ENCODE peak calls at places on chromosomes 4 and X, in ten cellular contexts. L, B, R, I, X, S, J, G, O and H are unnamed samples.

GRCh38 chr4:146495277-146495676 is 26.5 kb downstream of the SLC10A7 start:
- DNase-seq in L (no peak), B (peak), R (peak), I (peak), X (peak), S (no peak), J (no peak), G (no peak), O (no peak), H (no peak)

GRCh38 chr4:103264905-103265304 is 66.8 kb upstream of the CENPE start:
- DNase-seq in L (no peak), B (no peak), R (no peak), I (no peak), X (no peak), S (no peak), J (no peak), G (no peak), O (no peak), H (no peak)

GRCh38 chrX:132692066-132692465 is 203.2 kb upstream of the MBNL3 start:
- DNase-seq in L (peak), B (peak), R (peak), I (peak), X (no peak), S (no peak), J (no peak), G (peak), O (no peak), H (no peak)

GRCh38 chr4:1537410-1538095 is 131.3 kb upstream of the NKX1-1 start:
- DNase-seq in L (peak), B (no peak), R (no peak), I (no peak), X (no peak), S (peak), J (no peak), G (no peak), O (no peak), H (no peak)

GRCh38 chr4:163467371-163467770 is 6.2 kb downstream of the TKTL2 start:
- DNase-seq in L (no peak), B (peak), R (no peak), I (peak), X (no peak), S (no peak), J (no peak), G (no peak), O (no peak), H (no peak)

GRCh38 chr4:143921160-143921559 is 15.8 kb upstream of the GYPE start:
- DNase-seq in L (no peak), B (no peak), R (peak), I (no peak), X (no peak), S (no peak), J (no peak), G (no peak), O (no peak), H (no peak)

GRCh38 chr4:102760645-102761477 is at the start of gene MANBA:
- DNase-seq in L (peak), B (peak), R (peak), I (peak), X (peak), S (peak), J (peak), G (peak), O (peak), H (peak)

GRCh38 chr4:165537028-165537648 is 158.3 kb downstream of the CPE start:
- DNase-seq in L (no peak), B (peak), R (peak), I (peak), X (peak), S (no peak), J (no peak), G (no peak), O (peak), H (peak)

GRCh38 chr4:111399523-111400135 is 745.6 kb upstream of the FAM241A start:
- DNase-seq in L (no peak), B (no peak), R (no peak), I (peak), X (no peak), S (no peak), J (no peak), G (no peak), O (no peak), H (no peak)

GRCh38 chrX:29661290-29661689 is 554.1 kb upstream of the MAGEB2 start:
- DNase-seq in L (no peak), B (peak), R (peak), I (peak), X (peak), S (no peak), J (no peak), G (no peak), O (no peak), H (no peak)

GRCh38 chr4:52290468-52290867 is 239.4 kb downstream of the SPATA18 start:
- DNase-seq in L (peak), B (no peak), R (no peak), I (no peak), X (no peak), S (no peak), J (no peak), G (no peak), O (no peak), H (no peak)

GRCh38 chr4:183504930-183505555 is at the start of gene ING2:
- DNase-seq in L (no peak), B (peak), R (no peak), I (no peak), X (peak), S (no peak), J (no peak), G (no peak), O (peak), H (no peak)

GRCh38 chrX:41317487-41318208 is 16.3 kb upstream of the DDX3X start:
- DNase-seq in L (no peak), B (peak), R (peak), I (peak), X (no peak), S (no peak), J (no peak), G (no peak), O (no peak), H (no peak)

GRCh38 chr4:5199142-5199541 is 147.9 kb downstream of the STK32B start:
- DNase-seq in L (no peak), B (no peak), R (no peak), I (no peak), X (no peak), S (no peak), J (no peak), G (no peak), O (no peak), H (no peak)

GRCh38 chrX:97806238-97806637 is 922.5 kb downstream of the RPA4 start:
- DNase-seq in L (no peak), B (peak), R (no peak), I (peak), X (no peak), S (no peak), J (no peak), G (no peak), O (no peak), H (no peak)

GRCh38 chr4:152255437-152255836 is 280.5 kb downstream of the FBXW7 start:
- DNase-seq in L (peak), B (peak), R (peak), I (peak), X (no peak), S (no peak), J (peak), G (no peak), O (no peak), H (peak)

GRCh38 chr4:40918330-40918729 is 168.6 kb downstream of the NSUN7 start:
- DNase-seq in L (peak), B (peak), R (peak), I (peak), X (peak), S (peak), J (no peak), G (peak), O (no peak), H (no peak)

GRCh38 chr4:1192091-1192492 is 19.7 kb upstream of the SPON2 start:
- DNase-seq in L (peak), B (peak), R (peak), I (peak), X (peak), S (peak), J (no peak), G (peak), O (peak), H (no peak)

GRCh38 chrX:13126785-13127184 is 82.4 kb upstream of the FAM9C start:
- DNase-seq in L (no peak), B (no peak), R (peak), I (peak), X (no peak), S (no peak), J (no peak), G (no peak), O (peak), H (no peak)

GRCh38 chrX:44447214-44447613 is 95.4 kb downstream of the FUNDC1 start:
- DNase-seq in L (no peak), B (peak), R (no peak), I (no peak), X (no peak), S (no peak), J (no peak), G (no peak), O (no peak), H (no peak)

GRCh38 chrX:113906168-113906567 is 677.7 kb upstream of the HTR2C start:
- DNase-seq in L (no peak), B (no peak), R (peak), I (no peak), X (no peak), S (no peak), J (no peak), G (no peak), O (no peak), H (no peak)

GRCh38 chrX:25196221-25196620 is 180.5 kb upstream of the ARX start:
- DNase-seq in L (no peak), B (no peak), R (no peak), I (no peak), X (no peak), S (no peak), J (no peak), G (no peak), O (no peak), H (no peak)

GRCh38 chr4:105674011-105674410 is 34.5 kb downstream of the INTS12 start:
- DNase-seq in L (no peak), B (no peak), R (no peak), I (no peak), X (no peak), S (no peak), J (no peak), G (no peak), O (no peak), H (no peak)

GRCh38 chr4:163331629-163332360 is 601 bp downstream of the NPY1R start:
- DNase-seq in L (no peak), B (peak), R (peak), I (peak), X (peak), S (peak), J (no peak), G (no peak), O (no peak), H (no peak)

GRCh38 chrX:47497274-47497673 is 14.3 kb upstream of the ZNF41 start:
- DNase-seq in L (no peak), B (peak), R (peak), I (peak), X (no peak), S (no peak), J (no peak), G (no peak), O (peak), H (no peak)

GRCh38 chrX:109498434-109498833 is 16.5 kb upstream of the GUCY2F start:
- DNase-seq in L (no peak), B (no peak), R (no peak), I (no peak), X (no peak), S (no peak), J (no peak), G (no peak), O (no peak), H (no peak)
- H3K4me3 ChIP-seq in L (no peak), B (no peak), R (no peak), I (no peak), X (no peak), S (no peak), J (no peak), G (no peak), O (no peak), H (no peak)

GRCh38 chrX:153688534-153688899 is 791 bp downstream of the SLC6A8 start:
- DNase-seq in L (peak), B (no peak), R (no peak), I (no peak), X (no peak), S (no peak), J (no peak), G (no peak), O (no peak), H (no peak)
- H3K4me3 ChIP-seq in L (peak), B (peak), R (peak), I (no peak), X (peak), S (peak), J (no peak), G (peak), O (peak), H (no peak)

GRCh38 chr4:153541426-153542096 is 75.4 kb downstream of the TMEM131L start:
- DNase-seq in L (no peak), B (no peak), R (peak), I (peak), X (peak), S (no peak), J (no peak), G (no peak), O (no peak), H (peak)
- H3K4me3 ChIP-seq in L (no peak), B (no peak), R (no peak), I (no peak), X (no peak), S (no peak), J (no peak), G (no peak), O (no peak), H (no peak)

GRCh38 chr4:186189656-186190055 is 1.7 kb upstream of the CYP4V2 start:
- DNase-seq in L (no peak), B (no peak), R (no peak), I (no peak), X (no peak), S (no peak), J (no peak), G (no peak), O (no peak), H (no peak)
- H3K4me3 ChIP-seq in L (peak), B (no peak), R (no peak), I (no peak), X (no peak), S (no peak), J (no peak), G (no peak), O (no peak), H (peak)

GRCh38 chrX:28589048-28589447 is 1.8 kb downstream of the IL1RAPL1 start:
- DNase-seq in L (no peak), B (no peak), R (no peak), I (no peak), X (no peak), S (no peak), J (no peak), G (no peak), O (no peak), H (no peak)

GRCh38 chrX:28584025-28584424 is 3.2 kb upstream of the IL1RAPL1 start:
- DNase-seq in L (no peak), B (no peak), R (no peak), I (no peak), X (no peak), S (no peak), J (no peak), G (no peak), O (no peak), H (no peak)

GRCh38 chrX:28585767-28586166 is 1.5 kb upstream of the IL1RAPL1 start:
- DNase-seq in L (no peak), B (no peak), R (no peak), I (no peak), X (no peak), S (no peak), J (no peak), G (no peak), O (no peak), H (no peak)

GRCh38 chrX:28586891-28587635 is at the start of gene IL1RAPL1:
- DNase-seq in L (no peak), B (peak), R (peak), I (peak), X (no peak), S (no peak), J (no peak), G (no peak), O (no peak), H (peak)

GRCh38 chrX:28586291-28586690 is 955 bp upstream of the IL1RAPL1 start:
- DNase-seq in L (peak), B (peak), R (peak), I (no peak), X (no peak), S (no peak), J (no peak), G (no peak), O (no peak), H (no peak)
- H3K4me3 ChIP-seq in L (peak), B (peak), R (peak), I (no peak), X (no peak), S (peak), J (no peak), G (peak), O (no peak), H (no peak)

GRCh38 chrX:115233497-115234219 is at the start of gene LRCH2:
- DNase-seq in L (peak), B (no peak), R (peak), I (peak), X (peak), S (peak), J (no peak), G (no peak), O (no peak), H (no peak)
- H3K4me3 ChIP-seq in L (peak), B (no peak), R (peak), I (peak), X (peak), S (peak), J (no peak), G (peak), O (no peak), H (no peak)

DNA sequence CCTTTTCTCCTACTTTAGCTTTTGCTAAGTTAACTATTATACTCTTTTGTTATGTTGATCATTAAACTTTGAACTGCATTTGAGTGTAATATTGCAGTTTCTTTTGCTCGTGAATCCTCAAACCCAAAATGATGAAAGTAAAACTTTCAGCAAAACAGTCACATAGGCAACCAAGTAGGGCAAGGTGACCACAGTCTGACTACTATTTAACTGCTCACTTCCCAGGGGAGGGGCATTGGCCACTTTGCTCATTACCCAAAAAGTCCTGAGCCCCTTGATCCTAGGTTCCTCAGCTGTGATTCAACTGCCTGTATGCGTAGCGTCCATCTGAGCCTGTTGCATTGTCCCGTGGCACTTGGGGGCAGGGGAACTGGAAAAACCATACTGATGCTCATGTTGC is 17.0 kb downstream of the RBMX2 start:
- DNase-seq in L (no peak), B (no peak), R (no peak), I (no peak), X (no peak), S (no peak), J (no peak), G (no peak), O (no peak), H (no peak)
- H3K4me3 ChIP-seq in L (no peak), B (no peak), R (no peak), I (no peak), X (no peak), S (no peak), J (no peak), G (no peak), O (no peak), H (no peak)

GRCh38 chr4:167238226-167238625 is 3.9 kb upstream of the SPOCK3 start:
- DNase-seq in L (no peak), B (peak), R (no peak), I (no peak), X (no peak), S (no peak), J (no peak), G (no peak), O (no peak), H (no peak)

GRCh38 chr4:167230744-167231143 is 3.5 kb downstream of the SPOCK3 start:
- DNase-seq in L (no peak), B (no peak), R (no peak), I (no peak), X (no peak), S (no peak), J (no peak), G (no peak), O (no peak), H (no peak)

GRCh38 chr4:167234388-167234881 is at the start of gene SPOCK3:
- DNase-seq in L (peak), B (peak), R (peak), I (peak), X (peak), S (peak), J (peak), G (no peak), O (no peak), H (peak)

GRCh38 chr4:167233523-167234387 is 539 bp downstream of the SPOCK3 start:
- DNase-seq in L (no peak), B (peak), R (peak), I (peak), X (no peak), S (no peak), J (peak), G (no peak), O (no peak), H (peak)

DNA sequence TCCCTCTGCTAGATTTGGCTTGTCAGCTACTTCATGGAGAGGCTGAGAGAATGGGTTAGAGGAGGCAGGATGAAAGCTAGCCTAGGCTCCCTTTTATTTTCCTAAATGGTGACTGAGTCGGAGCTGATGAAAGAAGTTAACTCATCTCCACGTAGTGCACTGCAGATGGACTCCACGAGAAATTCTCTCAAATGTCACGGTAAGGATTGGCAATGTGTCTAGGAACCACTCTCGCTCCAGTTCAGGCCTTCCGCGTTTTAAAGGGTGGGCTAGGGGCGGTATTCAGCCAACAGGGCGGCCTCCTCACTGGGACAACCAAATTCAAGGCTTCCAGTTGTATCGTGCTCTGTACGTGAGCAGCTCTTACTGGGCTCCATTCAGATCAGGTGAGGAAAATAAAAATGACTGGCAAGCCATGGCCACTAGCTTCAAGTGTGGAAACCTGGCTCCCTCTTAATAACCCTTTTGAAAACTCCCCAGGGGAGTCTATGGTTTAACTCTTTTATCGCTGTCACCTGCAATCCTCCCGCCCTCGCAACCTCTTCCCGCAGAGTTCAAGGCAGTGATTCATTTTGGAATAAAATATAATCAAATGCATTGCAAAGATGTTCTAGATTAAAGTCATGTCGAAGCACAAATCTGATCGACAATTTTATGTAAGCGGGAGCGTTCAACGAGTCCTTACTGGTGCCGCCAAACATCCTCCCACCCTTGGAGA is 1.3 kb downstream of the SPOCK3 start:
- DNase-seq in L (no peak), B (no peak), R (no peak), I (no peak), X (no peak), S (no peak), J (no peak), G (no peak), O (no peak), H (no peak)
- H3K4me3 ChIP-seq in L (peak), B (peak), R (no peak), I (no peak), X (no peak), S (no peak), J (no peak), G (no peak), O (no peak), H (no peak)

DNA sequence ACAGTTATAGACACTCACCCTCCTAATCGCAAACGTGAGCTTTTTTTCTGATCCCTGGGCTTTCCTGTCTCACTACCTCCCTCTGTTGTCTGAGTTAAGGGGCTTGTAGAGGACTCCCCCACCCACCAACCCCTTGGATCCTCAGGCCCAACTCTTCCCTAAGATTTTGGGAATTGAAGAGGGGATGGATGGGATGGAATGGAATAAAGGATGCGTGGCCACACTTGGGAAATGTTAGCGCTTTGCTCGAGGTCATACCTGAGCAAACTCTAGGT is 1.5 kb downstream of the CNKSR2 start:
- DNase-seq in L (no peak), B (no peak), R (no peak), I (no peak), X (no peak), S (no peak), J (no peak), G (no peak), O (no peak), H (no peak)
- H3K4me3 ChIP-seq in L (peak), B (no peak), R (no peak), I (no peak), X (no peak), S (no peak), J (no peak), G (no peak), O (no peak), H (no peak)